ENCODE peak calls at places on chromosomes 7 and 10, in nine cellular contexts. I is RKO, H is AG08395, L is pulmonary artery endothelial cell, Z is LoVo, O is cardiac fibroblast, E is mucosa of descending colon, F is NCI-H226, K is endothelial cell of umbilical vein. S is an unnamed sample.

GRCh38 chr7:114026486-114027089 is 107.8 kb upstream of the PPP1R3A start:
- DNase-seq in I (peak; percentile 76), H (peak; percentile 47), L (no peak), Z (peak; percentile 86), O (peak; percentile 73), E (no peak), F (peak; percentile 9), K (peak; percentile 64), S (peak; percentile 68)

GRCh38 chr10:30374353-30374752 is 25.3 kb upstream of the MTPAP start:
- DNase-seq in I (peak; percentile 32), H (no peak), L (no peak), Z (no peak), O (peak; percentile 32), E (no peak), F (no peak), K (no peak), S (no peak)

GRCh38 chr7:51645707-51646298 is 329.2 kb upstream of the COBL start:
- DNase-seq in I (no peak), H (no peak), L (no peak), Z (no peak), O (no peak), E (no peak), F (no peak), K (no peak), S (no peak)

GRCh38 chr7:131431289-131431688 is 103.6 kb downstream of the MKLN1 start:
- DNase-seq in I (peak; percentile 51), H (peak; percentile 3), L (no peak), Z (no peak), O (peak; percentile 76), E (no peak), F (peak; percentile 1), K (no peak), S (peak; percentile 74)

GRCh38 chr7:132430863-132431822 is 145.1 kb downstream of the PLXNA4 start:
- DNase-seq in I (peak; percentile 85), H (peak; percentile 91), L (peak; percentile 87), Z (peak; percentile 68), O (peak; percentile 91), E (peak; percentile 76), F (peak; percentile 24), K (peak; percentile 92), S (peak; percentile 82)

GRCh38 chr7:103811997-103812396 is 177.5 kb downstream of the RELN start:
- DNase-seq in I (no peak), H (no peak), L (no peak), Z (peak; percentile 24), O (no peak), E (no peak), F (no peak), K (no peak), S (no peak)

GRCh38 chr10:58645762-58646161 is 133.1 kb downstream of the BICC1 start:
- DNase-seq in I (no peak), H (no peak), L (no peak), Z (no peak), O (peak; percentile 60), E (no peak), F (no peak), K (peak; percentile 2), S (peak; percentile 36)

GRCh38 chr10:131154306-131155025 is 157.1 kb downstream of the TCERG1L start:
- DNase-seq in I (no peak), H (no peak), L (no peak), Z (no peak), O (no peak), E (no peak), F (no peak), K (no peak), S (no peak)

GRCh38 chr10:86652361-86653202 is 1.8 kb upstream of the OPN4 start:
- DNase-seq in I (no peak), H (no peak), L (no peak), Z (no peak), O (no peak), E (no peak), F (no peak), K (no peak), S (no peak)

GRCh38 chr7:44967571-44968446 is 11.0 kb downstream of the MYO1G start:
- DNase-seq in I (no peak), H (no peak), L (no peak), Z (no peak), O (peak; percentile 40), E (peak; percentile 32), F (no peak), K (peak; percentile 29), S (peak; percentile 41)

GRCh38 chr10:113187066-113187777 is 237.2 kb downstream of the TCF7L2 start:
- DNase-seq in I (no peak), H (no peak), L (no peak), Z (no peak), O (peak; percentile 23), E (peak; percentile 38), F (no peak), K (no peak), S (no peak)

GRCh38 chr7:121038717-121039509 is 50.4 kb downstream of the CPED1 start:
- DNase-seq in I (no peak), H (no peak), L (no peak), Z (no peak), O (no peak), E (no peak), F (no peak), K (no peak), S (no peak)

GRCh38 chr10:73577788-73578187 is 13.4 kb downstream of the USP54 start:
- DNase-seq in I (no peak), H (peak; percentile 32), L (no peak), Z (no peak), O (peak; percentile 66), E (peak; percentile 29), F (no peak), K (no peak), S (peak; percentile 70)

GRCh38 chr7:20647908-20648776 is 32.7 kb downstream of the ABCB5 start:
- DNase-seq in I (peak; percentile 40), H (no peak), L (no peak), Z (peak; percentile 33), O (peak; percentile 38), E (no peak), F (peak; percentile 49), K (peak; percentile 64), S (peak; percentile 39)

GRCh38 chr7:135650831-135651573 is 11.3 kb upstream of the STMP1 start:
- DNase-seq in I (peak; percentile 77), H (peak; percentile 46), L (no peak), Z (no peak), O (peak; percentile 81), E (no peak), F (no peak), K (no peak), S (peak; percentile 91)

GRCh38 chr10:49642311-49642710 is 28.5 kb downstream of the CHAT start:
- DNase-seq in I (no peak), H (no peak), L (no peak), Z (no peak), O (no peak), E (no peak), F (no peak), K (no peak), S (no peak)

GRCh38 chr10:128926693-128927092 is 540.3 kb upstream of the MGMT start:
- DNase-seq in I (no peak), H (no peak), L (no peak), Z (no peak), O (no peak), E (no peak), F (no peak), K (no peak), S (no peak)

GRCh38 chr7:44538798-44539668 is 2.1 kb downstream of the NPC1L1 start:
- DNase-seq in I (no peak), H (no peak), L (no peak), Z (no peak), O (no peak), E (no peak), F (no peak), K (no peak), S (no peak)

GRCh38 chr7:44094365-44094764 is 9.8 kb upstream of the AEBP1 start:
- DNase-seq in I (no peak), H (no peak), L (no peak), Z (no peak), O (no peak), E (no peak), F (no peak), K (no peak), S (no peak)

GRCh38 chr7:156820445-156821063 is 72.4 kb downstream of the LMBR1 start:
- DNase-seq in I (no peak), H (no peak), L (no peak), Z (no peak), O (no peak), E (no peak), F (no peak), K (no peak), S (peak; percentile 12)

GRCh38 chr10:70602665-70603438 is at the start of gene PRF1:
- DNase-seq in I (no peak), H (no peak), L (no peak), Z (no peak), O (no peak), E (peak; percentile 67), F (no peak), K (no peak), S (no peak)

GRCh38 chr7:17986826-17987225 is 40.8 kb downstream of the PRPS1L1 start:
- DNase-seq in I (peak; percentile 30), H (peak; percentile 62), L (no peak), Z (peak; percentile 80), O (peak; percentile 87), E (no peak), F (peak; percentile 94), K (no peak), S (peak; percentile 81)

GRCh38 chr10:69004821-69005220 is 16.2 kb downstream of the KIFBP start:
- DNase-seq in I (peak; percentile 72), H (peak; percentile 51), L (peak; percentile 30), Z (peak; percentile 9), O (peak; percentile 81), E (no peak), F (peak; percentile 10), K (peak; percentile 61), S (peak; percentile 78)

GRCh38 chr7:73894851-73895441 is 34.0 kb downstream of the TMEM270 start:
- DNase-seq in I (peak; percentile 61), H (peak; percentile 98), L (no peak), Z (peak; percentile 41), O (peak; percentile 96), E (peak; percentile 53), F (peak; percentile 97), K (no peak), S (peak; percentile 99)

GRCh38 chr7:2478387-2478760 is 2.2 kb upstream of the GRIFIN start:
- DNase-seq in I (peak; percentile 16), H (peak; percentile 96), L (no peak), Z (peak; percentile 42), O (peak; percentile 45), E (peak; percentile 81), F (no peak), K (no peak), S (peak; percentile 89)

GRCh38 chr7:47654672-47655340 is 72.9 kb upstream of the TNS3 start:
- DNase-seq in I (no peak), H (no peak), L (no peak), Z (no peak), O (peak; percentile 58), E (no peak), F (peak; percentile 16), K (no peak), S (peak; percentile 83)

GRCh38 chr7:105807363-105807762 is 69.0 kb downstream of the ATXN7L1 start:
- DNase-seq in I (no peak), H (no peak), L (no peak), Z (no peak), O (no peak), E (no peak), F (no peak), K (no peak), S (no peak)

GRCh38 chr10:102324061-102324460 is 71.4 kb upstream of the NFKB2 start:
- DNase-seq in I (no peak), H (peak; percentile 25), L (no peak), Z (no peak), O (peak; percentile 40), E (no peak), F (peak; percentile 66), K (no peak), S (peak; percentile 52)

GRCh38 chr7:131159961-131160361 is 167.7 kb upstream of the MKLN1 start:
- DNase-seq in I (no peak), H (no peak), L (no peak), Z (no peak), O (peak; percentile 70), E (no peak), F (peak; percentile 51), K (no peak), S (peak; percentile 73)

GRCh38 chr7:159065852-159066480 is 78.7 kb downstream of the VIPR2 start:
- DNase-seq in I (no peak), H (no peak), L (no peak), Z (no peak), O (no peak), E (no peak), F (no peak), K (no peak), S (no peak)

GRCh38 chr10:47028466-47028865 is 117.2 kb downstream of the PTPN20 start:
- DNase-seq in I (no peak), H (no peak), L (no peak), Z (no peak), O (no peak), E (no peak), F (no peak), K (no peak), S (no peak)